ENCODE peak calls at places on chromosome 13, in six cellular contexts. V, Z, K, F, P and X are unnamed samples.

GRCh38 chr13:112779856-112780604 is 90.2 kb downstream of the ATP11A start:
- DNase-seq in P (no peak), F (peak), V (peak), K (no peak), Z (no peak), X (no peak)

GRCh38 chr13:74068471-74068870 is 65.7 kb downstream of the KLF12 start:
- DNase-seq in F (no peak), K (no peak), V (no peak), Z (no peak), P (no peak), X (no peak)

GRCh38 chr13:45916859-45917418 is 65.4 kb upstream of the SIAH3 start:
- DNase-seq in P (no peak), K (no peak), Z (no peak), V (no peak), F (no peak), X (no peak)

GRCh38 chr13:94967183-94968039 is 255.1 kb upstream of the SOX21 start:
- DNase-seq in V (no peak), P (no peak), F (no peak), Z (peak), K (no peak), X (no peak)

GRCh38 chr13:42000836-42001235 is 39.9 kb upstream of the VWA8 start:
- DNase-seq in Z (peak), P (no peak), K (no peak), V (no peak), F (no peak), X (no peak)

GRCh38 chr13:48159436-48160225 is 64.7 kb upstream of the MED4 start:
- DNase-seq in K (no peak), V (no peak), P (no peak), Z (no peak), F (no peak), X (no peak)

GRCh38 chr13:108957369-108958012 is 328.1 kb downstream of the MYO16 start:
- DNase-seq in P (no peak), Z (peak), V (no peak), F (no peak), K (no peak), X (peak)

GRCh38 chr13:25770601-25771000 is 281.2 kb downstream of the SHISA2 start:
- DNase-seq in V (no peak), P (no peak), F (no peak), K (no peak), Z (no peak), X (no peak)

GRCh38 chr13:63389756-63390155 is 1974.1 kb upstream of the PCDH20 start:
- DNase-seq in K (no peak), P (no peak), V (no peak), F (no peak), Z (no peak), X (no peak)

GRCh38 chr13:35765387-35765786 is 288.9 kb upstream of the MAB21L1 start:
- DNase-seq in F (no peak), K (no peak), P (no peak), Z (no peak), V (no peak), X (no peak)